ENCODE peak calls at places on chromosomes 4 and X, in five cellular contexts. J is right lobe of liver, N is AG10803, Z is choroid plexus epithelial cell, Q is neural crest cell. C is an unnamed sample.
A peak's percentile ranks its signal among the peaks of the same experiment; 100 is the strongest.

GRCh38 chr4:92551616-92552015 is 247.8 kb downstream of the GRID2 start:
- DNase-seq in J (no peak), N (no peak), Z (no peak), Q (no peak), C (no peak)

GRCh38 chr4:173448919-173449641 is 50.2 kb upstream of the SCRG1 start:
- DNase-seq in J (no peak), N (no peak), Z (no peak), Q (no peak), C (no peak)

GRCh38 chr4:113617195-113617594 is 144.3 kb downstream of the CAMK2D start:
- DNase-seq in J (no peak), N (no peak), Z (no peak), Q (no peak), C (no peak)

GRCh38 chr4:19831644-19832285 is 419.9 kb upstream of the SLIT2 start:
- DNase-seq in J (no peak), N (peak; percentile 29), Z (no peak), Q (no peak), C (no peak)

GRCh38 chr4:156019238-156019637 is 65.6 kb upstream of the CTSO start:
- DNase-seq in J (no peak), N (no peak), Z (no peak), Q (no peak), C (no peak)

GRCh38 chrX:14028473-14028872 is 1.2 kb downstream of the GEMIN8 start:
- DNase-seq in J (no peak), N (no peak), Z (no peak), Q (no peak), C (no peak)

GRCh38 chrX:12709047-12709446 is 82.2 kb upstream of the PRPS2 start:
- DNase-seq in J (no peak), N (no peak), Z (peak; percentile 10), Q (peak; percentile 12), C (no peak)

GRCh38 chrX:17669458-17669857 is 67.8 kb upstream of the SCML1 start:
- DNase-seq in J (no peak), N (no peak), Z (no peak), Q (no peak), C (no peak)

GRCh38 chr4:127698789-127699200 is 31.4 kb upstream of the SLC25A31 start:
- DNase-seq in J (no peak), N (peak; percentile 54), Z (peak; percentile 97), Q (no peak), C (no peak)

GRCh38 chr4:28675582-28675981 is 1814.9 kb downstream of the STIM2 start:
- DNase-seq in J (no peak), N (no peak), Z (peak; percentile 11), Q (no peak), C (no peak)

GRCh38 chr4:76211769-76212168 is 1.9 kb downstream of the SCARB2 start:
- DNase-seq in J (no peak), N (no peak), Z (no peak), Q (no peak), C (no peak)

GRCh38 chr4:183266386-183266785 is 53.7 kb downstream of the CLDN22 start:
- DNase-seq in J (no peak), N (no peak), Z (no peak), Q (no peak), C (no peak)

GRCh38 chr4:98662619-98663225 is 4.3 kb upstream of the TSPAN5 start:
- DNase-seq in J (no peak), N (peak; percentile 62), Z (no peak), Q (no peak), C (peak; percentile 20)

GRCh38 chr4:118034061-118034785 is at the start of gene NDST3:
- DNase-seq in J (peak; percentile 58), N (peak; percentile 31), Z (peak; percentile 52), Q (peak; percentile 64), C (peak; percentile 82)

DNA sequence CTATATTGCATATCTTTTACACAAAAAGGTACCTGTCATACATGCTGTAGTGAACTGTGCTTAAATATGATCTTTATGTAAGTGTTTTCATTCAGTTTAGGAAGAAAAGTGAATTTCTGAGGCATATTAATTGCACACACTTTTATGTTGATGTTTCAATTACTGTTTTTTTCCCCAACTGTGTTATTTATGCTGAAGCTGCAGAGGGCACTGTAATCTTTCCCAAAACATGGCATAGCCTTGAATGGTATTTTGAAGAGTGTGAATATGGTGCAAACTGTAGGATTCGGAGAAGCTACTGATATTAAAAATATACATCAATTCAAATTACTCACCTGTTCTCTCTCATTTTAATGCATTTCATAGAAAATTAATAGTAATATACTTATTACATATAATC is 6.0 kb upstream of the CENPE start:
- DNase-seq in J (no peak), N (peak; percentile 17), Z (peak; percentile 45), Q (no peak), C (no peak)
- TF ChIP-seq CTCF in J (peak; percentile 34), N (peak; percentile 50), Z (peak; percentile 53), Q (peak; percentile 64), C (no peak)

GRCh38 chrX:71911731-71912050 is 1.0 kb downstream of the NHSL2 start:
- DNase-seq in J (peak; percentile 31), N (no peak), Z (no peak), Q (no peak), C (peak; percentile 41)
- TF ChIP-seq CTCF in J (no peak), N (no peak), Z (no peak), Q (no peak), C (no peak)

GRCh38 chrX:3791449-3791848 is 78.0 kb upstream of the PRKX start:
- DNase-seq in J (no peak), N (no peak), Z (no peak), Q (no peak), C (no peak)

GRCh38 chrX:3788494-3789233 is 75.2 kb upstream of the PRKX start:
- DNase-seq in J (no peak), N (no peak), Z (no peak), Q (no peak), C (no peak)
- TF ChIP-seq CTCF in J (no peak), N (no peak), Z (peak; percentile 27), Q (peak; percentile 56), C (no peak)

DNA sequence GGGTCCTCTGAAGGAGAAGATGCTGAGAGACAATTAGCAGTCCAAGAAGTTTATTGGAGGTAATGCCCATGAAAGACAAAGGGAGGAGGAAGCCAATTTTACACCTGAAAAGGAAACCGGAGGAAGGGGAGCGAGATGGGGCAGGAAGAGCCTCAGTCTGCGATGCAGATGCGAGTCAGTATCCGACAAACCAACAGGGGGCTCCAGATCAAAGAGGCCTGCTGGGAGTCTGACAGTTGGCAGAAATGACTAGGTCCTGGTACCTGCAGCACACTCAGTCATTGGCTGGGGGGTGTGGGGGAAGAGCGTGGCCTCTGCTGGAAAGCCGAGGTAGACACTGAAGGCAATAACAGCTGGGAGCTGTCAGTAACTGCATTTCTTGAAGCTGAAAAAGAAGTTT is 231.1 kb upstream of the CENPE start:
- DNase-seq in J (no peak), N (no peak), Z (no peak), Q (no peak), C (no peak)
- TF ChIP-seq CTCF in J (no peak), N (no peak), Z (peak; percentile 5), Q (peak; percentile 36), C (no peak)

DNA sequence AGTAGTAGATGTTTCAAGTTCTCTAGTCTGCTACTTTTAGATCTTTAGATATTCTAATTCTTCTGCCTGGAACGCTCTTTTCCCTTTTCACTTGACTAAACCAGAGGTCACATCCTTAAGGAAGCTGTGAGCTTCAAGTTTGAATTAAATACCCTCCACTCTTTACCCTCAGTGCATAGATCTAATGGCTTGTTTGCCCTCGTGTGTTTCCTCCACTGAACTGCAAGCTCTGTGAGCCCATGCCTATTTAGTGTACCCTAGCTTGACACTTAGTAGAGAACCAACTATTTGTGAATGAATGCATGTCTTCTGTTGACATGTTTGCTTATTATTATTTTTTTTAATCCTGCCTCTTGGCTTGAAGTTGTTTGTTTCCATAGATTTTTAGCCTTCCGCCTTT is 138.3 kb downstream of the PDE5A start:
- DNase-seq in J (no peak), N (peak; percentile 11), Z (peak; percentile 64), Q (no peak), C (no peak)
- TF ChIP-seq CTCF in J (peak; percentile 27), N (peak; percentile 33), Z (peak; percentile 64), Q (peak; percentile 47), C (no peak)

GRCh38 chrX:134718329-134719317 is 60.4 kb upstream of the PLAC1 start:
- DNase-seq in J (no peak), N (peak; percentile 98), Z (peak; percentile 82), Q (no peak), C (no peak)
- TF ChIP-seq CTCF in J (no peak), N (peak; percentile 46), Z (peak; percentile 33), Q (no peak), C (no peak)

GRCh38 chr4:2402053-2402452 is 16.4 kb downstream of the ZFYVE28 start:
- DNase-seq in J (peak; percentile 77), N (peak; percentile 40), Z (peak; percentile 40), Q (peak; percentile 55), C (peak; percentile 60)
- TF ChIP-seq CTCF in J (no peak), N (no peak), Z (no peak), Q (no peak), C (no peak)

DNA sequence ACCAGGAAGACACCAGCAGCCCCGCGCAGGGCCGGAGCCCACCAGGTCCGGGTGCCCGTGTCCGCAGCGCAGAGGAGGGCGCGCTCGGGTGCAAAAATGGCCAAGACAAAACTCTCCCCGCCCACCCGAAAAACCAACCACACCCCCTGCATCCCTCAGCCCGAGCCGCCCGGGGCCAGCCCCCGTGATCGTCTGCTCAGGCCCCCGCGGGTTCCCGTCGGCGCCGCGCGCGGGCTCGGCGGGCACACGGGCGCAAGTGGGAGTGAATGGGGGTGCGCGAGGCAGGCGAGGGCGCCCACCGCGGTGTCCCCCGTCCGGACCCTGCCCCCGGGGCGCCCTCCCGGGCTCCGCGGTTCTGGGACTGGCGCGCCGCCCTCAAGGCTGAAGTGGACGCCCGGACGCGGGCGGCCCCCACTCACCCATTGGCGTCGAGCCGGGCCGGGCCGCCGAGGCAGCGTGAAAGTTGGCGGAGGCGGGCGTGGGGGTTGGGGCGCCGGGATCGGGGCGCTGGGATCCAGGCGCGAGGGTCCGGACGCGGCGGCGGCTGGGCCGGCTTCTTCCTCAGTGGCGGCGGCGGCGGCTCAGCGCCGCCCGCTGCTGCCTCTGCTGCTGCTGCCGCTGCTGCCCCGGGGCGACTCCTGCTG is 390 bp downstream of the SH3KBP1 start:
- DNase-seq in J (peak; percentile 38), N (no peak), Z (no peak), Q (peak; percentile 8), C (peak; percentile 23)
- TF ChIP-seq CTCF in J (no peak), N (no peak), Z (no peak), Q (no peak), C (no peak)

GRCh38 chr4:106522839-106523238 is 154.3 kb upstream of the GIMD1 start:
- DNase-seq in J (no peak), N (peak; percentile 32), Z (peak; percentile 55), Q (no peak), C (no peak)
- TF ChIP-seq CTCF in J (no peak), N (peak; percentile 33), Z (peak; percentile 53), Q (no peak), C (no peak)

DNA sequence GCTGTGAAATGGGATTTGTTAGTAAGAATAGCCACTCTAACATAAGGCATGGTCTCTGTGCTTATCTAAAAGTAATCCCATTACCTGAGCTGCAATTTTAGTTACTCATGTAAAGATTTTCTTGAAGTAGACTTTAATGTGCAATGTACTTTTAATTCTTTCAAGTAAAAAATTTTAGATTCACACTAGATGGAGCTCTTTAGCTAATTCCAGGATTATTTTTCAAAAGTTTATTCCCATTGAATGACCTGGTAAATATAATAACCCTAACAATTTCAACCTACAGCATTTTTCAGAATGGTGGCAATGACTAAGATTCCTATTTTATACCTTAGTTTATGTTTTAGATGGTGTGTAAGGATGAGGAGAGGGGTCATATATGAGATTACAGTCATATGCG is 18.1 kb downstream of the USP38 start:
- DNase-seq in J (no peak), N (no peak), Z (peak; percentile 41), Q (no peak), C (no peak)
- TF ChIP-seq CTCF in J (peak; percentile 11), N (peak; percentile 46), Z (peak; percentile 45), Q (peak; percentile 61), C (no peak)

C was measured in glutamatergic neuron.